ENCODE peak calls at places on chromosomes 12 and 14, in seven cellular contexts. C is cardiac muscle cell; S is aorta; R is T-helper 9 cell; X is natural killer cell treated with Interleukin-12 subunit alpha and Interleukin-12 subunit beta and Interleukin-15 and Interleukin-18, amount 100 ng/mL, for 72 hours; J is stimulated activated CD4-positive, alpha-beta T cell treated with anti-CD3 and anti-CD28 coated beads, Interleukin-4, amount 100 ng/mL, for 48 hours; Y is IMR-90. N is an unnamed sample.

GRCh38 chr14:64806202-64806861 is 73.4 kb downstream of the SPTB start:
- DNase-seq in C (no peak), S (peak), R (no peak), X (no peak), J (no peak), Y (peak), N (no peak)

GRCh38 chr14:72261068-72261467 is 328.8 kb downstream of the RGS6 start:
- DNase-seq in C (no peak), S (no peak), R (no peak), X (no peak), J (no peak), Y (no peak), N (no peak)

GRCh38 chr14:51677276-51677675 is 25.6 kb downstream of the FRMD6 start:
- DNase-seq in C (no peak), S (no peak), R (no peak), X (no peak), J (no peak), Y (peak), N (no peak)

GRCh38 chr12:9365296-9365695 is 157.1 kb upstream of the PZP start:
- DNase-seq in C (no peak), S (no peak), R (no peak), X (no peak), J (no peak), Y (peak), N (no peak)

GRCh38 chr12:129893691-129894090 is 10.1 kb downstream of the TMEM132D start:
- DNase-seq in C (no peak), S (no peak), R (no peak), X (no peak), J (no peak), Y (no peak), N (no peak)

GRCh38 chr14:32495435-32495734 is 166.3 kb downstream of the AKAP6 start:
- DNase-seq in C (no peak), S (no peak), R (no peak), X (no peak), J (no peak), Y (no peak), N (no peak)

GRCh38 chr12:52495385-52495784 is 2.3 kb upstream of the KRT6A start:
- DNase-seq in C (peak), S (no peak), R (no peak), X (no peak), J (no peak), Y (no peak), N (no peak)

GRCh38 chr12:17954788-17955187 is 135.2 kb downstream of the RERGL start:
- DNase-seq in C (no peak), S (no peak), R (no peak), X (no peak), J (no peak), Y (no peak), N (no peak)

GRCh38 chr12:45050751-45051489 is at the start of gene DBX2:
- DNase-seq in C (peak), S (peak), R (no peak), X (no peak), J (no peak), Y (no peak), N (no peak)

GRCh38 chr12:43226151-43226550 is 325.9 kb downstream of the ADAMTS20 start:
- DNase-seq in C (no peak), S (no peak), R (no peak), X (no peak), J (no peak), Y (no peak), N (no peak)

GRCh38 chr12:109592195-109592904 is 18.8 kb downstream of the MVK start:
- DNase-seq in C (no peak), S (no peak), R (no peak), X (no peak), J (no peak), Y (no peak), N (no peak)

GRCh38 chr14:77023001-77023996 is 5.2 kb downstream of the IRF2BPL start:
- DNase-seq in C (peak), S (peak), R (no peak), X (no peak), J (peak), Y (peak), N (no peak)

GRCh38 chr14:46651526-46652144 is at the start of gene RPL10L:
- DNase-seq in C (no peak), S (peak), R (no peak), X (no peak), J (no peak), Y (no peak), N (no peak)

GRCh38 chr12:69985656-69986055 is 160.6 kb downstream of the MYRFL start:
- DNase-seq in C (no peak), S (peak), R (no peak), X (no peak), J (no peak), Y (no peak), N (no peak)

GRCh38 chr14:68232643-68233055 is 413.1 kb downstream of the RAD51B start:
- DNase-seq in C (peak), S (no peak), R (no peak), X (peak), J (peak), Y (peak), N (no peak)

GRCh38 chr14:85257287-85257686 is 272.7 kb upstream of the FLRT2 start:
- DNase-seq in C (no peak), S (no peak), R (no peak), X (no peak), J (no peak), Y (no peak), N (no peak)

GRCh38 chr14:105161314-105161713 is 7.3 kb downstream of the JAG2 start:
- DNase-seq in C (no peak), S (no peak), R (no peak), X (no peak), J (no peak), Y (no peak), N (no peak)

GRCh38 chr12:14275886-14276285 is 89.6 kb upstream of the ATF7IP start:
- DNase-seq in C (no peak), S (no peak), R (no peak), X (no peak), J (no peak), Y (no peak), N (no peak)

GRCh38 chr14:104443391-104444158 is 136.0 kb upstream of the C14orf180 start:
- DNase-seq in C (peak), S (peak), R (no peak), X (peak), J (no peak), Y (no peak), N (no peak)

GRCh38 chr14:54447231-54447692 is 6.1 kb upstream of the CNIH1 start:
- DNase-seq in C (no peak), S (no peak), R (no peak), X (no peak), J (no peak), Y (peak), N (no peak)

GRCh38 chr14:75793806-75794205 is 132.8 kb downstream of the TTLL5 start:
- DNase-seq in C (no peak), S (no peak), R (no peak), X (no peak), J (no peak), Y (peak), N (no peak)

GRCh38 chr12:32455607-32456063 is 56.3 kb downstream of the FGD4 start:
- DNase-seq in C (peak), S (no peak), R (no peak), X (no peak), J (no peak), Y (peak), N (no peak)

GRCh38 chr14:98138666-98139065 is 1133.3 kb downstream of the BCL11B start:
- DNase-seq in C (peak), S (no peak), R (peak), X (peak), J (peak), Y (no peak), N (peak)

N was measured in effector CD4-positive, alpha-beta T cell.